ENCODE peak calls at places on chromosomes 12 and 14, in seven cellular contexts. O is epithelial cell of esophagus, H is GM13976, I is endothelial cell, P is heart right ventricle, E is WTC11, V is kidney epithelial cell. U is an unnamed sample.

GRCh38 chr12:13024151-13024946 is 19.8 kb upstream of the FAM234B start:
- DNase-seq in O (peak), H (no peak), I (peak), P (peak), E (no peak), V (no peak), U (no peak)

GRCh38 chr12:96177013-96177412 is 17.2 kb upstream of the ELK3 start:
- DNase-seq in O (peak), H (no peak), I (no peak), P (no peak), E (no peak), V (no peak), U (no peak)

GRCh38 chr12:227923-228845 is 14.2 kb upstream of the SLC6A12 start:
- DNase-seq in O (no peak), H (no peak), I (no peak), P (no peak), E (no peak), V (no peak), U (no peak)

GRCh38 chr12:70695361-70696023 is 58.3 kb upstream of the PTPRB start:
- DNase-seq in O (no peak), H (no peak), I (no peak), P (no peak), E (no peak), V (no peak), U (no peak)

GRCh38 chr14:103679351-103679750 is 35.9 kb downstream of the XRCC3 start:
- DNase-seq in O (no peak), H (peak), I (peak), P (no peak), E (peak), V (no peak), U (no peak)

GRCh38 chr14:63418020-63418419 is 99.3 kb upstream of the GPHB5 start:
- DNase-seq in O (no peak), H (no peak), I (no peak), P (no peak), E (no peak), V (no peak), U (no peak)

GRCh38 chr14:83988274-83988673 is 1541.7 kb upstream of the FLRT2 start:
- DNase-seq in O (no peak), H (no peak), I (no peak), P (no peak), E (no peak), V (no peak), U (no peak)

GRCh38 chr12:94289551-94290312 is 141.4 kb downstream of the PLXNC1 start:
- DNase-seq in O (peak), H (no peak), I (no peak), P (no peak), E (no peak), V (no peak), U (no peak)

GRCh38 chr14:36591482-36591881 is 9.1 kb upstream of the NKX2-8 start:
- DNase-seq in O (peak), H (no peak), I (no peak), P (no peak), E (no peak), V (no peak), U (no peak)

GRCh38 chr12:23621910-23622309 is 327.6 kb downstream of the SOX5 start:
- DNase-seq in O (no peak), H (no peak), I (no peak), P (no peak), E (no peak), V (no peak), U (no peak)

GRCh38 chr12:115771065-115771464 is 506.4 kb downstream of the MED13L start:
- DNase-seq in O (no peak), H (no peak), I (peak), P (no peak), E (no peak), V (no peak), U (no peak)

GRCh38 chr14:35900741-35901140 is 74.6 kb downstream of the BRMS1L start:
- DNase-seq in O (no peak), H (no peak), I (no peak), P (no peak), E (no peak), V (no peak), U (no peak)

GRCh38 chr14:104107611-104108569 is 22.4 kb downstream of the ASPG start:
- DNase-seq in O (peak), H (no peak), I (no peak), P (no peak), E (peak), V (no peak), U (no peak)

GRCh38 chr12:88951860-88952483 is 371.7 kb upstream of the KITLG start:
- DNase-seq in O (no peak), H (no peak), I (no peak), P (no peak), E (no peak), V (no peak), U (no peak)

GRCh38 chr14:92039073-92039719 is 663 bp downstream of the TRIP11 start:
- DNase-seq in O (peak), H (peak), I (peak), P (no peak), E (peak), V (peak), U (peak)

GRCh38 chr12:52023976-52024688 is 17.4 kb downstream of the TAMALIN start:
- DNase-seq in O (no peak), H (no peak), I (no peak), P (no peak), E (no peak), V (no peak), U (no peak)

GRCh38 chr14:41606249-41607118 is at the start of gene LRFN5:
- DNase-seq in O (peak), H (peak), I (peak), P (peak), E (peak), V (no peak), U (no peak)

GRCh38 chr14:41607966-41608663 is 1.4 kb downstream of the LRFN5 start:
- DNase-seq in O (no peak), H (no peak), I (peak), P (no peak), E (peak), V (no peak), U (no peak)

GRCh38 chr14:41605550-41606248 is 977 bp upstream of the LRFN5 start:
- DNase-seq in O (no peak), H (no peak), I (peak), P (no peak), E (peak), V (no peak), U (no peak)

GRCh38 chr14:41607119-41607785 is 576 bp downstream of the LRFN5 start:
- DNase-seq in O (no peak), H (peak), I (peak), P (no peak), E (peak), V (no peak), U (no peak)

DNA sequence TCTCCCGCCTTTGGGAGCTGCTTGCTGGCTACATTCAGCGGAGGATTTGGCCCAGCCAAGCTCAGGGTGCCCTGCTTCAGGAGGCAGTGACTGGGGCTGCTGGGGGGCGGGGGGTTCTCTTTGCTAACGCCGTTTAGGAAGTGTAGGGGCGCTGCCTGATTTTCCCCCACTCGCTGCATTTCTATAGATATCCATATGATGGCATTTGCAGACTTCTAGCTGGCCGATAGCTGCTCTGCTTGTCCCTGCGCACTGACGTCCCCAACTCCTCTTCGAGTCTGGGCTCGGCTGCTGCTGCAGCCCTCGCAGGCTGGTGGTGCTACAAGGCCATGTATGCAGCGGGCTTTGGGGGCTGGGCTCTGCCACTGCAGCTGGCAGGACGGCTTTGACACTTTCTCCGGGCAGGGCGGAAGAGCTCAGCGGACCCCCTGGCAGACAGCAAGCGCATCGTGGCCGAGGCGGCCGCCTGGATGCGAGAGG is 3.1 kb downstream of the LRFN5 start:
- DNase-seq in O (no peak), H (no peak), I (peak), P (peak), E (peak), V (no peak), U (no peak)
- TF ChIP-seq CTCF in O (no peak), H (no peak), I (no peak), P (peak), E (no peak), V (peak), U (peak)

GRCh38 chr14:60510976-60511599 is 2.1 kb downstream of the SIX6 start:
- DNase-seq in O (no peak), H (peak), I (no peak), P (no peak), E (peak), V (no peak), U (no peak)

GRCh38 chr14:60515244-60515695 is 6.3 kb downstream of the SIX6 start:
- DNase-seq in O (no peak), H (no peak), I (peak), P (no peak), E (no peak), V (no peak), U (no peak)

GRCh38 chr14:60512952-60513554 is 4.1 kb downstream of the SIX6 start:
- DNase-seq in O (no peak), H (no peak), I (no peak), P (no peak), E (peak), V (no peak), U (no peak)

GRCh38 chr14:60515696-60516284 is 6.8 kb downstream of the SIX6 start:
- DNase-seq in O (no peak), H (no peak), I (peak), P (no peak), E (peak), V (no peak), U (no peak)

DNA sequence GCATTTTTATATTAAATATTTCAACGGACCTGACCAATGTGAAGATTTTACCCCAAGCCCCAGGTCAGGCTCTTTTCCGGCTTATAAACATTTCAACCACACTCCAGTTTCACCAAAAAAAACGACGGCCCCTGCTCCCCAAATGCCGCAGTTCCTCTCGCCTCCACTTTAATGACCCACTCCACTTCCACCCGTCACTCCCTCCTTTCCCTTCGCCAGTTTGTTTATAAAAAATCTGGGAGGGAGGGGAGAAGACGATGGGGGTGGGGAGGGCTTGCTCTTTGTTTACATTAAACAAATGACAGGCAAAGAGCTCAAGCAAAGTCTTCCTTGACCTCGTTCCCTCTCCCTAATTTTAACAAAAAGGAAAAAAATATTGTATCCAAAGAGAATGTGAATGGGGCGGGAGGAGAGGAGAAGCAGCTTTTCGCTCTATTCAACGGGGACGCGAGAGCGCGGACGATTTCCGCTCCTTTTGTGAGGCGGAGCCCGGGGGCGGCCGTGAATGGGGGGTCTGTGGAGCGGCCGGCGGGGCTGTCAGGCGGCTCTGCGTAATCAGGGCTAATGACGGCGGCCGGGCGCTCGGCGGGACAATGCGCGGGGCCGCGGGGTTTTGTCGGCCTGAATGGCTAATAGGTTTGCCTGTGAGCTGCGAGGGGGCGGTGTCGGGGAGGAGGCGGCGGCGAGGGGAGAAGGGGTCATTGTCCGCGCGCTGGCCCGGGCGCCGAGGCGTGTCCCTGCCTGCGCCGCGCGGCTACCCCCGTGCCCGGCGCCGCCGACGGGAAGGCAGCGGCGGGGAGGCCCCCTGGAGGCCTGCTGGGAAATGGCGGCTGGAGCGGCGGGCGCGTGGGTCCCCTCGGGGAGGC is 5.7 kb downstream of the SIX6 start:
- DNase-seq in O (no peak), H (peak), I (peak), P (no peak), E (peak), V (no peak), U (peak)
- TF ChIP-seq CTCF in O (no peak), H (peak), I (peak), P (no peak), E (peak), V (peak), U (peak)

GRCh38 chr12:41512531-41512930 is 324.4 kb downstream of the PDZRN4 start:
- DNase-seq in O (peak), H (no peak), I (peak), P (peak), E (no peak), V (no peak), U (no peak)

GRCh38 chr12:41515953-41516352 is 327.8 kb downstream of the PDZRN4 start:
- DNase-seq in O (no peak), H (no peak), I (no peak), P (no peak), E (no peak), V (no peak), U (no peak)

GRCh38 chr12:41511247-41511646 is 323.1 kb downstream of the PDZRN4 start:
- DNase-seq in O (no peak), H (no peak), I (no peak), P (no peak), E (no peak), V (no peak), U (peak)

GRCh38 chr12:41514050-41514449 is 325.9 kb downstream of the PDZRN4 start:
- DNase-seq in O (no peak), H (no peak), I (no peak), P (no peak), E (no peak), V (no peak), U (peak)

GRCh38 chr12:41514907-41515306 is 326.8 kb downstream of the PDZRN4 start:
- DNase-seq in O (no peak), H (no peak), I (peak), P (no peak), E (peak), V (no peak), U (no peak)
- TF ChIP-seq CTCF in O (no peak), H (no peak), I (no peak), P (no peak), E (no peak), V (peak), U (no peak)

GRCh38 chr14:80784824-80785223 is 156.7 kb downstream of the CEP128 start:
- DNase-seq in O (no peak), H (no peak), I (no peak), P (no peak), E (no peak), V (no peak), U (no peak)
- TF ChIP-seq CTCF in O (no peak), H (no peak), I (no peak), P (no peak), E (no peak), V (no peak), U (peak)

GRCh38 chr14:68772761-68773381 is 20.0 kb downstream of the ZFP36L1 start:
- DNase-seq in O (no peak), H (no peak), I (no peak), P (no peak), E (no peak), V (no peak), U (no peak)

GRCh38 chr14:68777644-68778043 is 15.2 kb downstream of the ZFP36L1 start:
- DNase-seq in O (no peak), H (no peak), I (no peak), P (no peak), E (no peak), V (no peak), U (no peak)

GRCh38 chr14:68771631-68772030 is 21.2 kb downstream of the ZFP36L1 start:
- DNase-seq in O (no peak), H (no peak), I (peak), P (peak), E (no peak), V (no peak), U (no peak)

GRCh38 chr14:68774771-68775613 is 17.9 kb downstream of the ZFP36L1 start:
- DNase-seq in O (peak), H (no peak), I (no peak), P (no peak), E (no peak), V (no peak), U (no peak)

GRCh38 chr14:68775614-68776126 is 17.2 kb downstream of the ZFP36L1 start:
- DNase-seq in O (no peak), H (no peak), I (no peak), P (no peak), E (no peak), V (no peak), U (no peak)
- TF ChIP-seq CTCF in O (no peak), H (no peak), I (peak), P (no peak), E (no peak), V (no peak), U (peak)

GRCh38 chr12:26465419-26466097 is 270.2 kb downstream of the SSPN start:
- DNase-seq in O (no peak), H (no peak), I (no peak), P (no peak), E (no peak), V (no peak), U (peak)
- TF ChIP-seq CTCF in O (peak), H (no peak), I (no peak), P (no peak), E (no peak), V (peak), U (peak)

U was measured in retinal pigment epithelial cell.